ENCODE peak calls at places on chromosomes 6 and 20, in four cellular contexts. A, U, P and Q are unnamed samples. For H3K9me3, the result is how much of the 10 kb centered on the place peaks cover.

GRCh38 chr20:17636523-17637412 is 45.3 kb downstream of the RRBP1 start:
- DNase-seq in P (no peak), U (no peak), A (no peak), Q (no peak)

GRCh38 chr6:119348308-119349040 is 1.1 kb downstream of the MAN1A1 start:
- DNase-seq in A (peak), P (no peak), U (peak), Q (no peak)

GRCh38 chr6:106309766-106310373 is 15.7 kb downstream of the ATG5 start:
- DNase-seq in P (peak), A (peak), U (no peak), Q (no peak)

GRCh38 chr6:125509477-125509876 is 207.7 kb upstream of the HDDC2 start:
- DNase-seq in P (no peak), A (no peak), U (no peak), Q (no peak)

GRCh38 chr6:149218471-149218870 is 99.0 kb upstream of the TAB2 start:
- DNase-seq in P (no peak), U (no peak), A (no peak), Q (no peak)

GRCh38 chr6:47512872-47513271 is 35.3 kb downstream of the CD2AP start:
- DNase-seq in A (no peak), U (no peak), P (no peak), Q (no peak)

GRCh38 chr6:23174781-23175361 is 605.5 kb downstream of the HDGFL1 start:
- DNase-seq in U (no peak), P (peak), A (no peak), Q (no peak)

GRCh38 chr6:153858529-153858928 is 180.5 kb upstream of the OPRM1 start:
- DNase-seq in U (no peak), A (no peak), P (no peak), Q (no peak)

GRCh38 chr6:44082872-44083321 is 44.4 kb downstream of the MRPL14 start:
- DNase-seq in P (no peak), U (no peak), A (no peak), Q (no peak)

GRCh38 chr6:108797951-108798671 is 50.1 kb upstream of the ARMC2 start:
- DNase-seq in A (no peak), P (no peak), U (no peak), Q (no peak)

GRCh38 chr6:1613631-1614447 is 4.1 kb downstream of the FOXC1 start:
- DNase-seq in A (no peak), P (no peak), U (no peak), Q (no peak)

GRCh38 chr6:320351-321157 is 28.3 kb downstream of the DUSP22 start:
- DNase-seq in U (no peak), A (no peak), P (no peak), Q (no peak)

GRCh38 chr6:1598886-1599285 is 10.8 kb upstream of the FOXC1 start:
- DNase-seq in P (no peak), A (no peak), U (no peak), Q (no peak)

GRCh38 chr20:17936791-17937687 is 31.6 kb downstream of the SNX5 start:
- DNase-seq in U (no peak), P (no peak), A (no peak), Q (no peak)

GRCh38 chr20:62742979-62743776 is 34.5 kb downstream of the NTSR1 start:
- DNase-seq in A (no peak), U (no peak), P (no peak), Q (no peak)

GRCh38 chr6:18308070-18308735 is 43.9 kb upstream of the DEK start:
- DNase-seq in A (no peak), U (no peak), P (no peak), Q (no peak)

GRCh38 chr6:154488802-154489437 is 21.6 kb downstream of the CNKSR3 start:
- DNase-seq in P (peak), A (no peak), U (no peak), Q (no peak)

GRCh38 chr6:31776563-31776960 is 566 bp downstream of the VWA7 start:
- DNase-seq in P (no peak), U (no peak), A (no peak), Q (no peak)

GRCh38 chr6:108779521-108779920 is 68.7 kb upstream of the ARMC2 start:
- DNase-seq in P (no peak), A (no peak), U (no peak), Q (no peak)

GRCh38 chr6:106658469-106658868 is 29.1 kb downstream of the QRSL1 start:
- DNase-seq in P (peak), A (no peak), U (no peak), Q (no peak)

GRCh38 chr20:753897-754635 is 14.2 kb downstream of the SLC52A3 start:
- DNase-seq in U (no peak), P (no peak), A (no peak), Q (no peak)

GRCh38 chr6:5359413-5359812 is 98.1 kb downstream of the FARS2 start:
- DNase-seq in U (no peak), P (no peak), A (no peak), Q (no peak)

GRCh38 chr6:147941143-147941542 is 401.5 kb upstream of the SASH1 start:
- DNase-seq in U (no peak), A (no peak), P (no peak), Q (no peak)

GRCh38 chr20:34532320-34532719 is 16.1 kb downstream of the DYNLRB1 start:
- DNase-seq in U (no peak), P (no peak), A (no peak), Q (no peak)

GRCh38 chr6:26170951-26171841 is 84.0 kb downstream of the HFE start:
- DNase-seq in P (no peak), A (no peak), U (no peak), Q (no peak)

GRCh38 chr20:54078296-54078695 is 7.9 kb upstream of the BCAS1 start:
- DNase-seq in P (no peak), A (peak), U (no peak), Q (no peak)

GRCh38 chr20:58481541-58482021 is 33.6 kb downstream of the APCDD1L start:
- DNase-seq in A (peak), U (peak), P (peak), Q (peak)

GRCh38 chr6:129489215-129489765 is 220.7 kb downstream of the ARHGAP18 start:
- DNase-seq in A (no peak), U (no peak), P (no peak), Q (no peak)

GRCh38 chr6:14763139-14763538 is 482.7 kb upstream of the JARID2 start:
- DNase-seq in A (peak), U (peak), P (no peak), Q (no peak)

GRCh38 chr6:135323979-135324378 is 142.9 kb downstream of the MYB start:
- DNase-seq in A (no peak), U (no peak), P (no peak), Q (no peak)

GRCh38 chr6:2247664-2248063 is 2.3 kb upstream of the GMDS start:
- DNase-seq in P (no peak), U (no peak), A (no peak), Q (no peak)

GRCh38 chr6:120478650-120479049 is 855.6 kb downstream of the TBC1D32 start:
- DNase-seq in A (no peak), U (no peak), P (no peak), Q (no peak)

GRCh38 chr20:32007787-32008616 is 2.2 kb upstream of the CCM2L start:
- DNase-seq in P (no peak), A (no peak), U (no peak), Q (no peak)

GRCh38 chr6:148448371-148449010 is 105.9 kb downstream of the SASH1 start:
- DNase-seq in A (no peak), U (no peak), P (no peak), Q (no peak)

GRCh38 chr20:2387580-2387979 is 6.9 kb downstream of the TGM6 start:
- DNase-seq in P (no peak), U (no peak), A (no peak), Q (no peak)

GRCh38 chr6:135655055-135655454 is 157.5 kb upstream of the AHI1 start:
- DNase-seq in P (no peak), U (no peak), A (no peak), Q (no peak)

GRCh38 chr6:139153876-139154275 is 19.0 kb downstream of the HECA start:
- DNase-seq in U (no peak), P (no peak), A (no peak), Q (no peak)

DNA sequence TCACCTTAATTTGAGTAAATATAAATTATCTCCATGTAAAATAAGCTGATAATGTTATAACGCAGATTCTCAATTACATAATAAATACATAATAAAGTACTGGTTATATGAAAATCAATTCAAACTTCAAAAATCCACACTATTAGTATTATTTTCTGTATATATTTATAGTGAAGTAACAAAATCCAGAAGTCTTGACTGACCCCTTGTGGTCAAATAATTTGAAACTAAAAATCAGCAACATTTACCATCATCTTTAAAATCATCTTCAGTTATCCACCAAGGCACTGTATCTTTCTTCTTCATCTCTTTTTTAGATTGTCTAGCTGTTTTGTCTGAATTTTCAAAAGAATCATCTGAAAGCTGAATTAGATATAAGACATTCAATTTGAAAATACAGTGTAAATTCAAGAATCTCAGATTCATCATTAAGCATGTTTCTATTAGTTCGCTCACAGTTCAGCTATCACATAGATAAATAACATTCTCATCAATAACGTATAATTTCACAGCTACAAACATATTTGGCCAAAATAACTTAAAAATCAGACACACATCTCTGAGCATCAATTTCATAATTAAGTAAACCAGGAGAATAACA is 6.5 kb downstream of the CEP162 start:
- DNase-seq in P (peak), U (peak), A (no peak), Q (no peak)
- TF ChIP-seq YY1 in P (no peak), U (no peak), A (no peak), Q (no peak)

DNA sequence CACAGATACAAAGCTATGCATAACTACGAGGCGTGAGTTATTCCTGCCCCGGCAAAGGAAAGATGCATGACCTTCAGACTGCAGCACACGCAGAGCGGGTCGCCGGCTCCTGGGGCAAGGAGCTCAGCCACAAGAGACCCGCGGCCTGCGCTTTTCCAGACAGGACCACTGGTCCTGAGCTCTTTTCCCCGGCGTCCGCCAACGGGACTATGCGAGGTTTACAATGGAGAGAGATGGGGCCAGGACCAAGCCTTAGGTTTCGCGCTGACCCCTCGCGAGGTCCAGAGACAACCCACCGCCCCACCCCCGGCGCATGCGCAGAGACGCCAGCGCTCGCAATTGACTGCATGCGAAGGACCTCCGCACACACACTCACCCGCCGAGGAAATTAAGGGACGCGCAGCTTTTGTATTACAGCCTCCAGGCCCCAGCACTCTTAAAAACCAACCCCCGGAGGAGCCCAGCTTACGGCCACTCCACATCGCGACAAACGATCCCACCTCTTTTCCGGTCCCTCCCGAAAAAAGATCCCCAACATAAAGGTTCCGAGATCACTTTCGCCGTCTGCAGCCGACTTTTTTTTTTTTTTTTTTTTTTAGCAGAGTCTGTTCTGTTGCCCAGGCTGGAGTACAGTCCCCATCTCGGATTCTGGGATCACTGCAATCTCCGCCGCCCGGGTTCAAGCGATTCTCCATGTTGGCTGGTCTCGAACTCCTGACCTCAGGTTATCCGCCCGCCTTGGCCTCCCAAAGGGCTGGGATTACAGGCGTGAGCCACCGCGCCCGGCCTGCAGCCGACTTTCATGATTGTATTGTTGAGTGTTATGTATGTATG is at the start of gene COQ3:
- DNase-seq in U (peak), A (peak), P (peak), Q (peak)
- TF ChIP-seq ZNF274 in U (no peak), A (peak), P (no peak), Q (no peak)

GRCh38 chr6:82487895-82488294 is 124.3 kb downstream of the TPBG start:
- DNase-seq in A (no peak), P (no peak), U (no peak), Q (no peak)
- H3K9me3 ChIP-seq in A (under half), P (under half), U (under half), Q (half or more)

GRCh38 chr6:170081556-170081955 is 209.3 kb downstream of the DLL1 start:
- DNase-seq in A (no peak), U (no peak), P (no peak), Q (no peak)

GRCh38 chr6:170080828-170081368 is 210.0 kb downstream of the DLL1 start:
- DNase-seq in U (no peak), A (no peak), P (no peak), Q (no peak)

GRCh38 chr6:170082531-170083187 is 208.2 kb downstream of the DLL1 start:
- DNase-seq in U (no peak), A (no peak), P (no peak), Q (no peak)

GRCh38 chr6:170082067-170082466 is 208.8 kb downstream of the DLL1 start:
- DNase-seq in A (no peak), P (no peak), U (no peak), Q (no peak)

GRCh38 chr6:170080169-170080827 is 210.6 kb downstream of the DLL1 start:
- DNase-seq in U (no peak), P (no peak), A (no peak), Q (no peak)
- TF ChIP-seq YY1 in U (no peak), P (no peak), A (no peak), Q (no peak)

DNA sequence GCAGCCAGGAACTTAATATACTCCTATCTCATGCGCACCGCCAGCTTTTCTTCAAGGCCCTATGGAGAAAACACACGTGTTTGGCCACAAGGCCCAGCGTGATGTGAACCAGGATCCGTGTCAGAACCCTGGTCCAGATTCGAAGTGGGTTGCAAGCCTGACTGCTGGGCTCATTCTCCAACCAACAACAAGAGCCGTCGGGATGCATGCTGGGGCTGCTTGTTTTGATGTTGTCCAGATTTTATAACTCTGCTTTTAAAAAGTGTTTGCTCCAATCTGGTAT is 463 bp upstream of the SLC22A2 start:
- DNase-seq in P (no peak), A (no peak), U (no peak), Q (no peak)
- TF ChIP-seq ZNF274 in P (no peak), A (no peak), U (no peak), Q (no peak)

GRCh38 chr6:84077645-84078044 is 44.1 kb downstream of the MRAP2 start:
- DNase-seq in P (no peak), U (no peak), A (no peak), Q (no peak)
- H3K9me3 ChIP-seq in P (under half), U (under half), A (under half), Q (under half)